ENCODE peak calls at places on chromosomes 12 and 14, in ten cellular contexts. B is AG04450, K is lower leg skin, R is BE2C, X is heart left ventricle, J is lung, O is astrocyte of the spinal cord, N is gastrocnemius medialis, A is psoas muscle, E is ascending aorta. Z is an unnamed sample.

GRCh38 chr12:3728686-3729085 is 24.2 kb downstream of the CRACR2A start:
- DNase-seq in B (no peak), K (no peak), R (no peak), X (no peak), J (peak; percentile 36), O (no peak), N (no peak), A (no peak), E (no peak), Z (no peak)

GRCh38 chr12:52010152-52010622 is 3.4 kb downstream of the TAMALIN start:
- DNase-seq in B (peak; percentile 81), K (peak; percentile 75), R (peak; percentile 94), X (peak; percentile 89), J (peak; percentile 57), O (peak; percentile 88), N (peak; percentile 56), A (peak; percentile 87), E (no peak), Z (peak; percentile 75)

GRCh38 chr12:27272375-27273028 is 28.4 kb downstream of the STK38L start:
- DNase-seq in B (no peak), K (no peak), R (no peak), X (no peak), J (no peak), O (no peak), N (no peak), A (no peak), E (no peak), Z (no peak)

GRCh38 chr14:32986791-32987545 is 48.3 kb downstream of the NPAS3 start:
- DNase-seq in B (no peak), K (no peak), R (no peak), X (no peak), J (no peak), O (peak; percentile 73), N (no peak), A (no peak), E (no peak), Z (no peak)

GRCh38 chr14:71103662-71104484 is 196.6 kb downstream of the PCNX1 start:
- DNase-seq in B (peak; percentile 42), K (no peak), R (peak; percentile 39), X (no peak), J (no peak), O (peak; percentile 68), N (no peak), A (no peak), E (no peak), Z (peak; percentile 77)

GRCh38 chr14:65223636-65224035 is 121.3 kb upstream of the MAX start:
- DNase-seq in B (no peak), K (no peak), R (no peak), X (no peak), J (no peak), O (no peak), N (no peak), A (no peak), E (no peak), Z (no peak)

GRCh38 chr12:101045486-101046474 is 164.3 kb downstream of the SLC5A8 start:
- DNase-seq in B (no peak), K (no peak), R (no peak), X (no peak), J (no peak), O (no peak), N (no peak), A (no peak), E (no peak), Z (peak; percentile 40)

GRCh38 chr14:50060871-50061663 is 55.3 kb downstream of the VCPKMT start:
- DNase-seq in B (peak; percentile 76), K (peak; percentile 76), R (peak; percentile 53), X (no peak), J (no peak), O (peak; percentile 95), N (peak; percentile 49), A (peak; percentile 67), E (peak; percentile 59), Z (peak; percentile 93)

GRCh38 chr12:108729612-108730336 is 1.5 kb downstream of the CORO1C start:
- DNase-seq in B (no peak), K (no peak), R (peak; percentile 22), X (no peak), J (no peak), O (peak; percentile 73), N (no peak), A (no peak), E (no peak), Z (peak; percentile 45)

GRCh38 chr14:105838591-105839424 is 312.4 kb downstream of the TMEM121 start:
- DNase-seq in B (no peak), K (no peak), R (no peak), X (peak; percentile 11), J (no peak), O (no peak), N (no peak), A (no peak), E (no peak), Z (no peak)

GRCh38 chr12:93862424-93862823 is 185.2 kb downstream of the CRADD start:
- DNase-seq in B (no peak), K (no peak), R (no peak), X (no peak), J (no peak), O (no peak), N (no peak), A (no peak), E (no peak), Z (no peak)

GRCh38 chr12:47192046-47192445 is 112.3 kb upstream of the AMIGO2 start:
- DNase-seq in B (no peak), K (no peak), R (no peak), X (no peak), J (no peak), O (no peak), N (no peak), A (no peak), E (no peak), Z (no peak)

DNA sequence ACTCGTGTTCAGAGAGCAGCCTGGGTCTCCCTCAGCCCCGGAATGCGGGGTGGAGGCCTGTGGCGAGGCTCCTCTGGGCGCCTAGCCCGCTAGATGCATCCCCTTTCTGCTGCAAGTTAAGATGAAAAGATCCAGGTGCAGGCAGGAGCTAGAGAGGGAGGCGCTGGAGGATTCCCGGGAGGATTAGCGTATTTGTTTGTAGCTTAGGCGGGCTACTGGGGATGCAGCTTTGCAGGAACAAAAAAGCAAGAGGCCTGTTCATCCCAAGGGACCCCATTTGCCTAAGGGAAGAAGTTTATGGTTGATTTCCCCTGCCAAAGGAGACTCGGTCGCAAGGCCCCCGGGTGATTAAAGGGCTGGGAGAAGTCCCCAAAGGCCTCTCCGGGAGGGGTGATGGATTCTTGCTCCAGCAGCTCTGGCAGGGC is 818 bp downstream of the CCDC177 start:
- DNase-seq in B (no peak), K (no peak), R (peak; percentile 53), X (no peak), J (no peak), O (no peak), N (no peak), A (no peak), E (no peak), Z (no peak)
- H3K4me3 ChIP-seq in B (no peak overlapping the region), K (no peak overlapping the region), R (peak overlapping the region; percentile 61), X (peak overlapping the region; percentile 33), J (no peak overlapping the region), O (no peak overlapping the region), N (peak overlapping the region; percentile 37), A (peak overlapping the region; percentile 66), E (peak overlapping the region; percentile 18), Z (no peak overlapping the region)

GRCh38 chr14:34103176-34103575 is 152.3 kb upstream of the EGLN3 start:
- DNase-seq in B (no peak), K (no peak), R (no peak), X (no peak), J (no peak), O (no peak), N (no peak), A (no peak), E (no peak), Z (no peak)

GRCh38 chr14:34094384-34094783 is 143.5 kb upstream of the EGLN3 start:
- DNase-seq in B (no peak), K (no peak), R (no peak), X (no peak), J (no peak), O (no peak), N (no peak), A (no peak), E (no peak), Z (no peak)

GRCh38 chr14:34098045-34098984 is 147.4 kb upstream of the EGLN3 start:
- DNase-seq in B (no peak), K (peak; percentile 41), R (peak; percentile 54), X (peak; percentile 43), J (no peak), O (peak; percentile 64), N (no peak), A (peak; percentile 62), E (no peak), Z (peak; percentile 7)

GRCh38 chr14:34099630-34100029 is 148.8 kb upstream of the EGLN3 start:
- DNase-seq in B (no peak), K (no peak), R (no peak), X (no peak), J (no peak), O (no peak), N (no peak), A (no peak), E (no peak), Z (no peak)

DNA sequence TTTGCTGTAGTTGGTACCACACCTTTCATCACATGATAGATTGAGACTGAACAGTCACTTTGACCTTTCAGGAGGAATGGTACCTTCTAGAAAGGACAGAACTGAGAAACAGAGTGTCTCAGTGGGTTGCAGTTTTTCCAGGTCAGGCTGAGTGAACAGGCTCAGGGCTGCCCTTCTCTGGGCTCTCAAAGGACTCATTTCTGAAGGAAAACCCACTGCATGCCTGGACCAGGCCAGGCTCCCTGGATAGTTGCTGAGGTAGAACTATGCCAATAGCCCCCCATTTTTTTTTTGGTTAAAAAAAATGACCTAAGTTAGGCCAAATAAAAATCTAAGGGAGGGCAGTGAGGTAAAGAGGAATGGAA is 148.1 kb upstream of the EGLN3 start:
- DNase-seq in B (no peak), K (no peak), R (no peak), X (no peak), J (no peak), O (no peak), N (no peak), A (no peak), E (no peak), Z (no peak)
- TF ChIP-seq CTCF in B (no peak), K (no peak), R (no peak), X (no peak), J (no peak), O (no peak), N (no peak), A (no peak), E (no peak), Z (no peak)

GRCh38 chr14:74684444-74684843 is 28.4 kb downstream of the AREL1 start:
- DNase-seq in B (no peak), K (no peak), R (no peak), X (no peak), J (no peak), O (no peak), N (no peak), A (no peak), E (no peak), Z (no peak)
- H3K4me3 ChIP-seq in B (no peak overlapping the region), K (no peak overlapping the region), R (no peak overlapping the region), X (no peak overlapping the region), J (no peak overlapping the region), O (no peak overlapping the region), N (no peak overlapping the region), A (no peak overlapping the region), E (no peak overlapping the region), Z (no peak overlapping the region)

DNA sequence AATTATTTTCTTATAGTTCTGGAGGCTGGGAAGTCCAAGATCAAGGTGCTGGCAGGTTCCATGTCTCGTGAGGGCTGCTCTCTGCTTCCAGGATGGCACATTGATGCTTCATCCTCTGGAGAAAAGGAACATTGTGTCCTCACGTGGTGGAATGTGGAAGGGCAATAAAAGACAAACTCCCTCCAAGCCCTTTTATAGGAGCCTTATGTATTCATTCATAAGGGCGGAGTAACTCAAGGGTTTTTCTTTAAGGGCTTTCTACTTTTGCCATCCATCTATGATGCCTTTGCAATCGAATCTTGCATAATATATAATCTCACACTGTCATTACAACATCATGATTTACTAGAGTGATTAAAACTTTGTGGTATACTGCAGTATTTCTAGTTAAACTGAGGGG is 132.7 kb upstream of the DDHD1 start:
- DNase-seq in B (no peak), K (no peak), R (no peak), X (no peak), J (no peak), O (no peak), N (no peak), A (no peak), E (no peak), Z (peak; percentile 21)
- TF ChIP-seq CTCF in B (peak; percentile 7), K (no peak), R (no peak), X (no peak), J (no peak), O (no peak), N (no peak), A (no peak), E (no peak), Z (no peak)